ENCODE peak calls at places on chromosomes 2 and 18, in five cellular contexts. N is upper lobe of left lung, R is SK-N-SH, Q is GM23338, C is H1. P is an unnamed sample.

GRCh38 chr2:16713011-16713423 is 47.4 kb upstream of the CYRIA start:
- DNase-seq in R (no peak), N (no peak), C (no peak), Q (no peak), P (no peak)

GRCh38 chr18:13500891-13501887 is 225.2 kb downstream of the FAM210A start:
- DNase-seq in N (peak), Q (peak), R (no peak), C (no peak), P (no peak)

GRCh38 chr2:241203218-241204009 is 14.9 kb downstream of the ANO7 start:
- DNase-seq in R (no peak), N (no peak), C (no peak), Q (no peak), P (no peak)

GRCh38 chr2:3827673-3828575 is 124.5 kb downstream of the DCDC2C start:
- DNase-seq in R (peak), Q (peak), N (no peak), C (no peak), P (no peak)

GRCh38 chr2:236309669-236310029 is 45.4 kb upstream of the ASB18 start:
- DNase-seq in R (peak), N (no peak), C (peak), Q (peak), P (no peak)

GRCh38 chr2:224722250-224722649 is 6.1 kb upstream of the CCDC195 start:
- DNase-seq in N (no peak), R (no peak), Q (no peak), C (no peak), P (no peak)

GRCh38 chr18:49177812-49178211 is 227.0 kb upstream of the SMAD7 start:
- DNase-seq in Q (no peak), C (no peak), N (no peak), R (no peak), P (no peak)

GRCh38 chr2:231321556-231322334 is 73.8 kb upstream of the B3GNT7 start:
- DNase-seq in C (no peak), N (peak), R (no peak), Q (no peak), P (peak)

GRCh38 chr18:51041677-51042076 is 11.7 kb downstream of the SMAD4 start:
- DNase-seq in R (no peak), C (no peak), N (no peak), Q (no peak), P (no peak)

GRCh38 chr2:182682210-182682609 is 33.8 kb upstream of the DNAJC10 start:
- DNase-seq in N (no peak), Q (no peak), C (no peak), R (no peak), P (no peak)

GRCh38 chr2:45283764-45284620 is 274.7 kb upstream of the SIX2 start:
- DNase-seq in R (no peak), N (no peak), C (no peak), Q (no peak), P (no peak)

GRCh38 chr2:229443869-229444268 is 172.8 kb upstream of the PID1 start:
- DNase-seq in C (no peak), R (no peak), N (no peak), Q (no peak), P (no peak)

GRCh38 chr18:48780151-48781001 is 170.4 kb downstream of the SMAD7 start:
- DNase-seq in R (peak), Q (no peak), C (no peak), N (no peak), P (no peak)

GRCh38 chr2:101349893-101350662 is 37.2 kb downstream of the CREG2 start:
- DNase-seq in Q (no peak), C (no peak), N (peak), R (no peak), P (no peak)

GRCh38 chr2:235608200-235608591 is 114.4 kb downstream of the AGAP1 start:
- DNase-seq in N (no peak), Q (no peak), R (no peak), C (no peak), P (no peak)

GRCh38 chr2:241863021-241863954 is 4.6 kb upstream of the PDCD1 start:
- DNase-seq in R (peak), C (no peak), N (no peak), Q (peak), P (no peak)

GRCh38 chr2:11499081-11499743 is 33.3 kb upstream of the E2F6 start:
- DNase-seq in N (no peak), Q (no peak), R (peak), C (no peak), P (no peak)

GRCh38 chr2:5290911-5291546 is 401.2 kb upstream of the SOX11 start:
- DNase-seq in Q (no peak), N (no peak), C (no peak), R (no peak), P (no peak)

GRCh38 chr2:139885921-139886498 is 1105.8 kb upstream of the NXPH2 start:
- DNase-seq in C (no peak), N (no peak), Q (peak), R (no peak), P (no peak)

GRCh38 chr2:203706403-203706802 is at the start of gene CD28:
- DNase-seq in C (no peak), Q (no peak), R (no peak), N (peak), P (peak)

GRCh38 chr2:204220896-204221295 is 284.3 kb downstream of the ICOS start:
- DNase-seq in Q (no peak), C (no peak), N (no peak), R (no peak), P (no peak)

GRCh38 chr2:188293601-188294482 is 2.2 kb downstream of the GULP1 start:
- DNase-seq in N (peak), R (peak), Q (no peak), C (no peak), P (no peak)

GRCh38 chr2:100285011-100285410 is 37.3 kb downstream of the LONRF2 start:
- DNase-seq in R (no peak), C (no peak), Q (no peak), N (no peak), P (no peak)

GRCh38 chr2:238696786-238697185 is 151.1 kb upstream of the TWIST2 start:
- DNase-seq in N (no peak), Q (no peak), C (no peak), R (no peak), P (no peak)

GRCh38 chr2:142980246-142981068 is 103.0 kb downstream of the KYNU start:
- DNase-seq in C (no peak), R (no peak), N (no peak), Q (peak), P (no peak)

GRCh38 chr2:68766378-68766845 is 31.8 kb downstream of the ARHGAP25 start:
- DNase-seq in Q (no peak), N (peak), R (no peak), C (no peak), P (peak)

GRCh38 chr2:3251974-3252373 is 125.6 kb downstream of the EIPR1 start:
- DNase-seq in C (no peak), N (no peak), Q (no peak), R (no peak), P (no peak)

GRCh38 chr2:8847400-8847799 is 10.0 kb upstream of the KIDINS220 start:
- DNase-seq in R (no peak), Q (no peak), C (no peak), N (no peak), P (no peak)

GRCh38 chr2:39015424-39015823 is 105.4 kb downstream of the SOS1 start:
- DNase-seq in C (no peak), Q (no peak), R (no peak), N (no peak), P (no peak)

GRCh38 chr2:38528008-38528442 is 74.7 kb downstream of the HNRNPLL start:
- DNase-seq in R (peak), Q (peak), C (no peak), N (peak), P (peak)

GRCh38 chr2:237501892-237502513 is 15.0 kb downstream of the MLPH start:
- DNase-seq in R (no peak), Q (no peak), C (no peak), N (no peak), P (no peak)

GRCh38 chr2:113012436-113013335 is 7.4 kb downstream of the IL36A start:
- DNase-seq in C (no peak), N (no peak), Q (no peak), R (no peak), P (no peak)

GRCh38 chr2:170493698-170494097 is 221.4 kb upstream of the SP5 start:
- DNase-seq in Q (no peak), C (no peak), N (no peak), R (no peak), P (no peak)

GRCh38 chr2:85741811-85742507 is 11.8 kb upstream of the ATOH8 start:
- DNase-seq in C (no peak), N (peak), Q (no peak), R (peak), P (no peak)

GRCh38 chr2:74099835-74100234 is 47.9 kb downstream of the BOLA3 start:
- DNase-seq in R (no peak), C (no peak), N (peak), Q (no peak), P (no peak)

GRCh38 chr2:70613510-70613909 is 59.9 kb upstream of the TGFA start:
- DNase-seq in N (no peak), Q (peak), R (no peak), C (no peak), P (no peak)

GRCh38 chr18:55322176-55322735 is 265.7 kb downstream of the TCF4 start:
- DNase-seq in Q (peak), N (peak), C (no peak), R (peak), P (peak)

GRCh38 chr2:232542715-232543467 is 3.4 kb downstream of the CHRNG start:
- DNase-seq in C (no peak), R (peak), N (no peak), Q (no peak), P (no peak)
- TF ChIP-seq POLR2AphosphoS5 in C (no peak), R (no peak), N (no peak), Q (no peak), P (no peak)

GRCh38 chr2:34353498-34354113 is 754.5 kb upstream of the FAM98A start:
- DNase-seq in R (no peak), Q (no peak), C (no peak), N (no peak), P (no peak)
- TF ChIP-seq CTCF in R (no peak), Q (no peak), C (no peak), N (no peak), P (no peak)

GRCh38 chr2:221063568-221063967 is 508.5 kb downstream of the EPHA4 start:
- DNase-seq in C (no peak), R (no peak), N (no peak), Q (peak), P (no peak)
- H3K27ac ChIP-seq in C (no peak), R (no peak), N (no peak), Q (no peak), P (no peak)

DNA sequence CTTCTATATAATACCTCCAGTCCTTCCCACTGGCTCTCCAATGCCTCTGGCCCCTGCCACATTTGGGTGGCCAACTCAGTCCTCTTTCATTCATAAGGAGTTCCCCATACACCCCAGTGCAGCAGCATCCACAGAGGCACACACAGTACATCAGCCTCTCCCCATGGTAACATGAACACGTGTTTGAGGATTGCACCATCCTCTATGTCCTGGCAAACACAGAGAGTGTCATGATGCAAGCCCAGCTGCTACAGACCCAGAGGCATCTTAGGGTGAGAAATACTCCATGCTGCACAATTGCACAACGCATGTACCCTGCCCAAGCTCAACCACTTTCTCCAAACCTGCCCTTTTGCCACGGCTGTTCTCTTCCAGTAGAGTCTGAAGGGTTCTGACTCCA is 11.5 kb downstream of the IGFBP5 start:
- DNase-seq in Q (no peak), R (no peak), N (peak), C (no peak), P (no peak)
- TF ChIP-seq POLR2AphosphoS5 in Q (no peak), R (no peak), N (peak), C (no peak), P (peak)

GRCh38 chr18:46437019-46437418 is 220.0 kb downstream of the LOXHD1 start:
- DNase-seq in N (no peak), Q (no peak), C (no peak), R (peak), P (no peak)
- TF ChIP-seq CTCF in N (no peak), Q (no peak), C (no peak), R (no peak), P (no peak)

GRCh38 chr2:215550331-215550730 is 114.5 kb upstream of the FN1 start:
- DNase-seq in C (no peak), Q (no peak), R (no peak), N (no peak), P (no peak)

GRCh38 chr2:215554689-215555088 is 118.8 kb upstream of the FN1 start:
- DNase-seq in N (no peak), Q (no peak), C (no peak), R (no peak), P (no peak)

GRCh38 chr2:215553946-215554345 is 118.1 kb upstream of the FN1 start:
- DNase-seq in C (no peak), Q (peak), R (no peak), N (no peak), P (no peak)

GRCh38 chr2:215552144-215552580 is 116.3 kb upstream of the FN1 start:
- DNase-seq in Q (no peak), N (no peak), C (no peak), R (no peak), P (no peak)

DNA sequence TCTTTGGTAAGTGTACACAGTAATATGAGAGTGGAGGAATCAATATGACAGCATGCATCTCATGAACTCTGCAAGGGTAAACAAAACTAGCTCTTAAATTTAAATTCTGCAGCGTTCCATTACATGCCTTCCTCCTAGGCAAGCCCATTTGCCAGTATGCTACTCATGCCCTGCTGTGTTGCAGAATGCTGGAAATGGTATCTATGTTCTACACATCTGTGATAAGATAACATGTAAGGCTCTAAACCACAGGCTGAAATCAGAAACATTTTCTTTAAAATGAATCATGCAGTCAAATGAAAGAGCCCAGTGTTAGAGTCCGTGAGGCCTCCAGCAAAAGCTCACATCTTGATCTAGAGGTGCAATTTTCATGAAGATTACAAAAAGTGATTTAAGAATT is 112.8 kb upstream of the FN1 start:
- DNase-seq in C (no peak), Q (no peak), R (no peak), N (no peak), P (no peak)
- H3K27ac ChIP-seq in C (no peak), Q (peak), R (no peak), N (no peak), P (no peak)

DNA sequence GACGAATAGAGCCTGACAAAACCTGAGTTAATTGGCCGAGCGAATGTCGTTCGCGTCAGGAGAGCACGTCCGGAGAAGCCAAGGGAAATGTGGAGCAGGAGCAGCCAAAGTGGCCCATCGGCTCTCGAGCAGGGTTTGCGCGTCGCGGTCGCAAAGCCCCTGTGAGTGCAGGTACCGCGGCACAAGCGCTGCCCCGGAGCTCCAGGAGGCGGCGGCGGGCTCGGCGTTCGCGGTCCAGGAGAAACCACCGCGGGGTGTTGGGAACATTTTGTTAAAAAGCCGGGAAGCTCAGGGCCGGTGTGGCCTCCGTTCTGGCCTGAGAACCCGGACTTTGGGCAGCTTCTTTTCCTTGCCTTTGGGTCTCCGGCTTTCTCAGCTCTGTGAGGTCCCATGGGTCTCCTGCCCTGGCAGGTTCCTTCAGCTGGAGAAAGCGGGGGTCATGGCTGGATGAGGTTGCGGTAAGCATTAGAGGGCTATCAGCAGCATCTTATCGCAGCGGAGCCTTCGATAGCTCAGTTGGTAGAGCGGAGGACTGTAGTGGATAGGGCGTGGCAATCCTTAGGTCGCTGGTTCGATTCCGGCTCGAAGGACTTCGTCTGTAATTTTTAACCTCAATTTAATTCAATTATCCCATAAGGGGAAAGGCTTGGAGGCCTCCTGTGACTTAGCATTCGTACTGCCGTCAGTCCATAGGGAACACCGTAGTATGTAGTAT is 1.0 kb upstream of the AGBL5 start:
- DNase-seq in Q (peak), C (peak), R (peak), N (peak), P (peak)
- TF ChIP-seq POLR2AphosphoS5 in Q (peak), C (peak), R (peak), N (no peak), P (peak)

DNA sequence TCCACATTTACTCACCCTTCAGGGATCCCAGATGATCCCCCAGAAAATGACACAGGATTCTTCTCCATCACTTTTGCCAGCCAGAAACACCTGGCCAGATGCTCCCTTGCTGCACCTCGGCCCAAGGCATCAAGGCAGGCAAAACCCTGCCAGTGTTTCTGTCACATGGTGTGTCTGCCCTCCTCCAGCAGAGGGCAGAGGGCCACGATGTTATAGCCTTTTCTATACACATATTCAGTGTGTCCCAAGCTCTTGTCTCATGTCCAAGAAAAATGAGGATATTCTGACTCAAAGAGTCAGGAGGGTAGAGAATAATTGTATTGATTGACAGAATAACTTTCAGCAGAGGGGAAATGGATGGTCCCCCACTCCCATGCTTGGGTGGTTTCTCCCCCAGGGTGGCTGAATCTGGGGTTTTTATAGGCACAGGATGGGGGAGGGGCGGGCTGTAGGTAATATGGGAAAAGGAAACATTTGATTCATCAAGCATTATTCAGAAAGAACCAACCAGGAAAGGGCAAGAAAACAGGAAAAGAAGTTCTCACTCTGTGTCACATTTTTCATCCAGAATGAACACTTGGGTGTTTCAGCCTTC is 933.9 kb downstream of the TRIB2 start:
- DNase-seq in N (no peak), C (no peak), Q (peak), R (no peak), P (no peak)
- TF ChIP-seq CTCF in N (no peak), C (peak), Q (peak), R (no peak), P (no peak)